ENCODE peak calls at places on chromosomes 12 and 14, in seven cellular contexts. M is psoas muscle, G is HepG2, X is hepatocyte, P is A549, V is right lobe of liver, B is uterus. Q is an unnamed sample.

GRCh38 chr12:7142057-7142644 is 12.0 kb downstream of the CLSTN3 start:
- DNase-seq in M (no peak), G (peak), X (peak), P (peak), V (no peak), B (no peak), Q (peak)

GRCh38 chr14:104115691-104116543 is 22.5 kb upstream of the KIF26A start:
- DNase-seq in M (peak), G (no peak), X (peak), P (no peak), V (peak), B (no peak), Q (no peak)

GRCh38 chr12:68264175-68264863 is 10.9 kb upstream of the IL22 start:
- DNase-seq in M (no peak), G (no peak), X (no peak), P (no peak), V (no peak), B (no peak), Q (no peak)

GRCh38 chr12:45235087-45236025 is 19.5 kb downstream of the ANO6 start:
- DNase-seq in M (peak), G (peak), X (peak), P (peak), V (no peak), B (peak), Q (no peak)

GRCh38 chr12:6450091-6450868 is 1.6 kb upstream of the TAPBPL start:
- DNase-seq in M (no peak), G (no peak), X (peak), P (no peak), V (peak), B (no peak), Q (no peak)

GRCh38 chr12:26524862-26525465 is 308.0 kb downstream of the ITPR2 start:
- DNase-seq in M (no peak), G (no peak), X (no peak), P (no peak), V (no peak), B (no peak), Q (no peak)

GRCh38 chr14:81170104-81170828 is 50.5 kb downstream of the GTF2A1 start:
- DNase-seq in M (peak), G (peak), X (peak), P (peak), V (peak), B (peak), Q (peak)

GRCh38 chr14:56650977-56651376 is 71.4 kb downstream of the TMEM260 start:
- DNase-seq in M (no peak), G (no peak), X (no peak), P (no peak), V (no peak), B (no peak), Q (no peak)

GRCh38 chr12:3655331-3655900 is 97.5 kb downstream of the CRACR2A start:
- DNase-seq in M (no peak), G (peak), X (no peak), P (peak), V (no peak), B (no peak), Q (no peak)

GRCh38 chr12:129145381-129145780 is 292.1 kb downstream of the GLT1D1 start:
- DNase-seq in M (no peak), G (no peak), X (no peak), P (no peak), V (no peak), B (no peak), Q (no peak)

GRCh38 chr12:64627781-64628180 is 17.5 kb downstream of the RASSF3 start:
- DNase-seq in M (no peak), G (no peak), X (no peak), P (no peak), V (no peak), B (no peak), Q (no peak)

GRCh38 chr12:118164798-118165486 is 29.0 kb downstream of the PEBP1 start:
- DNase-seq in M (no peak), G (peak), X (peak), P (peak), V (no peak), B (no peak), Q (no peak)

GRCh38 chr12:111093428-111094142 is 173.2 kb upstream of the MYL2 start:
- DNase-seq in M (no peak), G (no peak), X (no peak), P (no peak), V (no peak), B (no peak), Q (no peak)

GRCh38 chr12:78916845-78917480 is 52.4 kb downstream of the SYT1 start:
- DNase-seq in M (no peak), G (no peak), X (no peak), P (no peak), V (no peak), B (no peak), Q (no peak)

GRCh38 chr12:126784328-126784921 is 1482.5 kb upstream of the TMEM132C start:
- DNase-seq in M (no peak), G (peak), X (peak), P (peak), V (no peak), B (no peak), Q (no peak)

GRCh38 chr12:133129368-133130037 is 571 bp downstream of the ZNF891 start:
- DNase-seq in M (no peak), G (peak), X (no peak), P (no peak), V (no peak), B (no peak), Q (no peak)

GRCh38 chr14:49598182-49598478 is 610 bp upstream of the LRR1 start:
- DNase-seq in M (peak), G (no peak), X (no peak), P (peak), V (peak), B (no peak), Q (no peak)

GRCh38 chr14:33968722-33969121 is 17.8 kb upstream of the EGLN3 start:
- DNase-seq in M (no peak), G (no peak), X (no peak), P (no peak), V (no peak), B (peak), Q (no peak)

GRCh38 chr14:33967138-33967537 is 16.3 kb upstream of the EGLN3 start:
- DNase-seq in M (no peak), G (no peak), X (no peak), P (no peak), V (no peak), B (no peak), Q (no peak)

GRCh38 chr14:33962016-33962415 is 11.1 kb upstream of the EGLN3 start:
- DNase-seq in M (no peak), G (no peak), X (no peak), P (no peak), V (no peak), B (no peak), Q (no peak)

GRCh38 chr14:33966276-33966675 is 15.4 kb upstream of the EGLN3 start:
- DNase-seq in M (no peak), G (no peak), X (no peak), P (no peak), V (no peak), B (no peak), Q (no peak)

DNA sequence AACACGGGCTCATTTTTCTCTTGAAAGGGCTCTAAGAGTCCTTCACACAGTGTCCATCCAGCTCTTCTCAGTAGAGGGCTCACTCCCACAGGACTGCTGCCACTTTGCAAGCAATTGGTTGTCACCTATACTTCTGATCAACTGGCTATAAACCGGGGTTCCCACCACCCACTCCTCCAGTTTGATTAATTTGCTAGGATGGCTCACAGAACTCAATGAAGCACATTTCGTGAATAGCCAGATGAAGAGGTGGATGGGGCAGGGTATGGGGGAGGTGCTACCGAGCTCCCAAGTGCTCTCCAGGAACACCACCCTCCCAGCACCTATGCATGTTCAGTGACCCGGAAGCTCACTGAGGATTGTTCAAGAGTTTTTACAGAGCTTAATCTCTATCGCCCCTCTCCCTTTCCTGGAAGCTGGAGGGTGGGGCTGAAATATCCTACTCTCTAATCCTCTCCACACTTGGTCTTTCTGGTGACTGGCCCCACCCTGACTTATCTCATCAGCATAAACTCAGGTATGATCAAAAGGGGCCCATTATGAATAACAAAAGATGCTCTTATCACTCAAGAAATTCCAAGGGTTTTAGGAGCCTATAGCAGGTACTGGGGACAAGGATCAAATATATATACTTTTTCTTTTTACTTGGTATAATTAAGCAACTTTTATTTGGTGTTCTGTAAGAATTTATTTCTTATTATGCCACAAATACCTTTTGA is 13.9 kb upstream of the EGLN3 start:
- DNase-seq in M (no peak), G (no peak), X (no peak), P (no peak), V (no peak), B (no peak), Q (no peak)
- TF ChIP-seq CTCF in M (no peak), G (peak), X (no peak), P (no peak), V (no peak), B (no peak), Q (no peak)

GRCh38 chr12:56448860-56449621 is at the start of gene TIMELESS:
- DNase-seq in M (peak), G (peak), X (peak), P (peak), V (peak), B (peak), Q (peak)
- TF ChIP-seq CTCF in M (no peak), G (peak), X (no peak), P (no peak), V (no peak), B (no peak), Q (no peak)

GRCh38 chr14:50955373-50956043 is 11.2 kb upstream of the PYGL start:
- DNase-seq in M (peak), G (peak), X (peak), P (peak), V (peak), B (peak), Q (no peak)
- TF ChIP-seq CTCF in M (peak), G (peak), X (peak), P (peak), V (peak), B (peak), Q (no peak)

GRCh38 chr14:22865424-22866215 is 5.9 kb upstream of the LRP10 start:
- DNase-seq in M (no peak), G (no peak), X (no peak), P (no peak), V (peak), B (no peak), Q (no peak)
- TF ChIP-seq CTCF in M (no peak), G (peak), X (peak), P (no peak), V (no peak), B (no peak), Q (no peak)

DNA sequence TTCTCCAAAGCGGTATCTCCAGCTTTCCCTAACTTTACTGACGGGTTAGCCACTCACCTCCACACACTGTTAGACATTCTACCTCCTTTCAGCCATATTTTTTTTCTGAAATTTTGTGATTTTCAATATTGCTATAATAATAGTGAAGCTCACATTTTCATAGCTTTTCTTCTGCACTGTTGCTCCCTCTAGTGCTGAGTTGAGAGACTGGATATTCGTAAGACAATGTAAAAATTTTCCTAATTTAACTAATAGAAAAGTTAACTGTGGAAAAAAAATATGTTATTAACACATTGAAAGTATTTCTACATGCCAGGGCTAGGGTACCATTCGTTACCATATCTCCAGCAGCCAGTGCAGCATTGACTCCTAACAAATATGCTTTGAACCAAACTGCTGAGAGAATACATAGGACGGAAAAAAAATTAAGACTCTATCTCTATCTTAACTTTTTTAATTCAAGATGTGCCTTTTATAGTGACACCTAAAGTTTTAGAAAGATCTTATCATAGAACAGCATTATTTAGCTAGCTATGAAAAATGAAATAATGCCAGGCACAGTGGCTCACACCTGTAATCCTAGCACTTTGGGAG is 48.7 kb upstream of the ABCC9 start:
- DNase-seq in M (no peak), G (peak), X (peak), P (no peak), V (no peak), B (no peak), Q (no peak)
- TF ChIP-seq CTCF in M (peak), G (no peak), X (peak), P (peak), V (peak), B (peak), Q (no peak)

DNA sequence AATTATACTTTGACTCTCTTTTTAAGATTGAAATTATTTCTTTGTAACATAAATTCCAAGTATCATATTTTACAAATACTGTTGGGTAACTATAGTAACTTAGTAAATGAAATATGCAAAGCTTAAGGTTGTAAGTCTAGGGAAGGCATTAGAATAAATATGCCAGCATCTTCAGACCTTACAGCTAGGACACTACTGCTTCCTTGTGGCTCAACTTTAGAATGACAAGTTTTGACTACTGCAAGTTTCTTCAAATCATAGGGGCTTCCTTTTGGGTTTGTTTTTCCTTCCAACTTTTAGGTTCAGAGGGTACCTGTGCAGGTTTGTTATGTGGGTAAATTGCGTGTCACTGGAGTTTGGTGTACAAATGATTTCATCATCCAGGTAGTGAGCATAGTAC is 17.7 kb upstream of the ANP32D start:
- DNase-seq in M (no peak), G (peak), X (peak), P (no peak), V (no peak), B (no peak), Q (no peak)
- TF ChIP-seq CTCF in M (peak), G (peak), X (peak), P (peak), V (peak), B (peak), Q (peak)

DNA sequence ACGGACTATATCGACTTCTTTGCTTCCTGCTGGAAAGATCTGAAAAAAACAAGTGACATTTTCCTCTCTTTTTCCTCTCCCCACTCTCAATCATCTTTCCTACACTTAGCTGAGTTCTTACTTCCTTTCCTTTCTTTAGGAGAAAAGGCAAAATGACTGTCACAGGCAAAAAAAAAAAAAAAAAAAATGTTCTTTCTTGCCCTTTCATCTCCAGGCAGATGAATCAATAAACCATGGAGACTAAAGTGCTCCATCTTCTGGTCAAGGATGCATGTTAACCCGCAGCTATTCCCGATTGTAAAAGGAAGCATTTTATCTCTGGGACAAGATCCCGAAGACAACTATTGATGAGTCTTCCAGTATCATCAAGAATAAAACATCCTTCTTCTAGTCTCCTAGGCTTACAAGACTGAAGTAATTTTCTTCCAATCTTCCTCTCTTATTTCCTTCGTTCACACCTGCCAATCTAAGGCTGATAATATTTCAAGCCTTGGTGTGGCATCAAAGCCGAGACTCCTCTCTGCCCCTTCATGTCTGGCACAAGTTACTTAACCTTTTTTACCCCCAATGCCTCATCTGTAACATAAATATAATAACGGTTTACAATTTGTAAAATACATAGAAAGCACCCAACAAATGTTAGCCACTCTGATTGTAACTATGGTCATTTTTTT is 94.2 kb upstream of the PLEKHG7 start:
- DNase-seq in M (no peak), G (peak), X (peak), P (peak), V (no peak), B (no peak), Q (no peak)
- TF ChIP-seq CTCF in M (peak), G (peak), X (peak), P (peak), V (peak), B (peak), Q (no peak)

Q was measured in natural killer cell.